ENCODE peak calls at places on chromosomes 3 and 15, in nine cellular contexts. One of them, this sample, is unnamed.

GRCh38 chr3:10744098-10744465 is 71.9 kb upstream of the SLC6A11 start:
- DNase-seq in A549: peak; percentile 26
- DNase-seq in sigmoid colon: no peak
- DNase-seq in aorta: no peak
- DNase-seq in heart left ventricle: no peak
- DNase-seq in CD4-positive, alpha-beta memory T cell: peak; percentile 5
- DNase-seq in right lobe of liver: no peak
- DNase-seq in psoas muscle: no peak
- DNase-seq in CD8-positive, alpha-beta T cell: no peak
- DNase-seq in this sample: no peak

GRCh38 chr15:90902996-90903732 is at the start of gene MAN2A2:
- DNase-seq in A549: peak; percentile 38
- DNase-seq in sigmoid colon: no peak
- DNase-seq in aorta: peak; percentile 81
- DNase-seq in heart left ventricle: peak; percentile 76
- DNase-seq in CD4-positive, alpha-beta memory T cell: peak; percentile 69
- DNase-seq in right lobe of liver: peak; percentile 95
- DNase-seq in psoas muscle: peak; percentile 88
- DNase-seq in CD8-positive, alpha-beta T cell: peak; percentile 77
- DNase-seq in this sample: peak; percentile 49

GRCh38 chr3:183265157-183265642 is 12.1 kb downstream of the B3GNT5 start:
- DNase-seq in A549: no peak
- DNase-seq in sigmoid colon: peak; percentile 68
- DNase-seq in aorta: peak; percentile 68
- DNase-seq in heart left ventricle: peak; percentile 64
- DNase-seq in CD4-positive, alpha-beta memory T cell: no peak
- DNase-seq in right lobe of liver: no peak
- DNase-seq in psoas muscle: no peak
- DNase-seq in CD8-positive, alpha-beta T cell: no peak
- DNase-seq in this sample: peak; percentile 27

GRCh38 chr15:75210867-75211266 is 9.2 kb downstream of the C15orf39 start:
- DNase-seq in A549: no peak
- DNase-seq in sigmoid colon: no peak
- DNase-seq in aorta: no peak
- DNase-seq in heart left ventricle: no peak
- DNase-seq in CD4-positive, alpha-beta memory T cell: no peak
- DNase-seq in right lobe of liver: no peak
- DNase-seq in psoas muscle: no peak
- DNase-seq in CD8-positive, alpha-beta T cell: no peak
- DNase-seq in this sample: no peak

GRCh38 chr3:169710619-169711018 is 47.1 kb upstream of the MECOM start:
- DNase-seq in A549: no peak
- DNase-seq in sigmoid colon: no peak
- DNase-seq in aorta: no peak
- DNase-seq in heart left ventricle: no peak
- DNase-seq in CD4-positive, alpha-beta memory T cell: no peak
- DNase-seq in right lobe of liver: no peak
- DNase-seq in psoas muscle: no peak
- DNase-seq in CD8-positive, alpha-beta T cell: no peak
- DNase-seq in this sample: no peak

GRCh38 chr3:37556789-37557301 is 304.8 kb upstream of the CTDSPL start:
- DNase-seq in A549: no peak
- DNase-seq in sigmoid colon: no peak
- DNase-seq in aorta: peak; percentile 65
- DNase-seq in heart left ventricle: no peak
- DNase-seq in CD4-positive, alpha-beta memory T cell: no peak
- DNase-seq in right lobe of liver: no peak
- DNase-seq in psoas muscle: no peak
- DNase-seq in CD8-positive, alpha-beta T cell: no peak
- DNase-seq in this sample: no peak

GRCh38 chr3:76487446-76487845 is 552.5 kb upstream of the ROBO2 start:
- DNase-seq in A549: no peak
- DNase-seq in sigmoid colon: no peak
- DNase-seq in aorta: no peak
- DNase-seq in heart left ventricle: no peak
- DNase-seq in CD4-positive, alpha-beta memory T cell: no peak
- DNase-seq in right lobe of liver: no peak
- DNase-seq in psoas muscle: no peak
- DNase-seq in CD8-positive, alpha-beta T cell: no peak
- DNase-seq in this sample: no peak

GRCh38 chr15:39501366-39501765 is 79.5 kb upstream of the THBS1 start:
- DNase-seq in A549: no peak
- DNase-seq in sigmoid colon: no peak
- DNase-seq in aorta: no peak
- DNase-seq in heart left ventricle: no peak
- DNase-seq in CD4-positive, alpha-beta memory T cell: no peak
- DNase-seq in right lobe of liver: no peak
- DNase-seq in psoas muscle: no peak
- DNase-seq in CD8-positive, alpha-beta T cell: no peak
- DNase-seq in this sample: no peak

GRCh38 chr3:17808994-17809393 is 66.6 kb upstream of the TBC1D5 start:
- DNase-seq in A549: no peak
- DNase-seq in sigmoid colon: no peak
- DNase-seq in aorta: no peak
- DNase-seq in heart left ventricle: no peak
- DNase-seq in CD4-positive, alpha-beta memory T cell: no peak
- DNase-seq in right lobe of liver: no peak
- DNase-seq in psoas muscle: no peak
- DNase-seq in CD8-positive, alpha-beta T cell: no peak
- DNase-seq in this sample: no peak

GRCh38 chr15:92608866-92609700 is 46.5 kb downstream of the FAM174B start:
- DNase-seq in A549: no peak
- DNase-seq in sigmoid colon: peak; percentile 36
- DNase-seq in aorta: no peak
- DNase-seq in heart left ventricle: no peak
- DNase-seq in CD4-positive, alpha-beta memory T cell: no peak
- DNase-seq in right lobe of liver: no peak
- DNase-seq in psoas muscle: no peak
- DNase-seq in CD8-positive, alpha-beta T cell: no peak
- DNase-seq in this sample: no peak
- H3K4me1 ChIP-seq in A549: no peaks in the 10 kb centered on the region
- H3K4me1 ChIP-seq in sigmoid colon: peaks cover 5% of the 10 kb centered on the region
- H3K4me1 ChIP-seq in aorta: no peaks in the 10 kb centered on the region
- H3K4me1 ChIP-seq in heart left ventricle: no peaks in the 10 kb centered on the region
- H3K4me1 ChIP-seq in CD4-positive, alpha-beta memory T cell: no peaks in the 10 kb centered on the region
- H3K4me1 ChIP-seq in right lobe of liver: no peaks in the 10 kb centered on the region
- H3K4me1 ChIP-seq in psoas muscle: no peaks in the 10 kb centered on the region
- H3K4me1 ChIP-seq in CD8-positive, alpha-beta T cell: no peaks in the 10 kb centered on the region
- H3K4me1 ChIP-seq in this sample: no peaks in the 10 kb centered on the region

GRCh38 chr15:25250011-25250596 is 188.7 kb downstream of the UBE3A start:
- DNase-seq in A549: no peak
- DNase-seq in sigmoid colon: peak; percentile 41
- DNase-seq in aorta: peak; percentile 29
- DNase-seq in heart left ventricle: no peak
- DNase-seq in CD4-positive, alpha-beta memory T cell: no peak
- DNase-seq in right lobe of liver: no peak
- DNase-seq in psoas muscle: no peak
- DNase-seq in CD8-positive, alpha-beta T cell: peak; percentile 17
- DNase-seq in this sample: peak; percentile 4

GRCh38 chr15:25251700-25252390 is 187.0 kb downstream of the UBE3A start:
- DNase-seq in A549: no peak
- DNase-seq in sigmoid colon: peak; percentile 35
- DNase-seq in aorta: peak; percentile 28
- DNase-seq in heart left ventricle: no peak
- DNase-seq in CD4-positive, alpha-beta memory T cell: no peak
- DNase-seq in right lobe of liver: peak; percentile 24
- DNase-seq in psoas muscle: peak; percentile 42
- DNase-seq in CD8-positive, alpha-beta T cell: peak; percentile 25
- DNase-seq in this sample: peak; percentile 6

GRCh38 chr15:25248583-25249235 is 190.1 kb downstream of the UBE3A start:
- DNase-seq in A549: no peak
- DNase-seq in sigmoid colon: peak; percentile 59
- DNase-seq in aorta: peak; percentile 24
- DNase-seq in heart left ventricle: no peak
- DNase-seq in CD4-positive, alpha-beta memory T cell: no peak
- DNase-seq in right lobe of liver: peak; percentile 33
- DNase-seq in psoas muscle: peak; percentile 31
- DNase-seq in CD8-positive, alpha-beta T cell: peak; percentile 36
- DNase-seq in this sample: peak; percentile 5

GRCh38 chr15:25249236-25250010 is 189.4 kb downstream of the UBE3A start:
- DNase-seq in A549: no peak
- DNase-seq in sigmoid colon: no peak
- DNase-seq in aorta: peak; percentile 24
- DNase-seq in heart left ventricle: no peak
- DNase-seq in CD4-positive, alpha-beta memory T cell: no peak
- DNase-seq in right lobe of liver: no peak
- DNase-seq in psoas muscle: peak; percentile 29
- DNase-seq in CD8-positive, alpha-beta T cell: no peak
- DNase-seq in this sample: peak; percentile 5

DNA sequence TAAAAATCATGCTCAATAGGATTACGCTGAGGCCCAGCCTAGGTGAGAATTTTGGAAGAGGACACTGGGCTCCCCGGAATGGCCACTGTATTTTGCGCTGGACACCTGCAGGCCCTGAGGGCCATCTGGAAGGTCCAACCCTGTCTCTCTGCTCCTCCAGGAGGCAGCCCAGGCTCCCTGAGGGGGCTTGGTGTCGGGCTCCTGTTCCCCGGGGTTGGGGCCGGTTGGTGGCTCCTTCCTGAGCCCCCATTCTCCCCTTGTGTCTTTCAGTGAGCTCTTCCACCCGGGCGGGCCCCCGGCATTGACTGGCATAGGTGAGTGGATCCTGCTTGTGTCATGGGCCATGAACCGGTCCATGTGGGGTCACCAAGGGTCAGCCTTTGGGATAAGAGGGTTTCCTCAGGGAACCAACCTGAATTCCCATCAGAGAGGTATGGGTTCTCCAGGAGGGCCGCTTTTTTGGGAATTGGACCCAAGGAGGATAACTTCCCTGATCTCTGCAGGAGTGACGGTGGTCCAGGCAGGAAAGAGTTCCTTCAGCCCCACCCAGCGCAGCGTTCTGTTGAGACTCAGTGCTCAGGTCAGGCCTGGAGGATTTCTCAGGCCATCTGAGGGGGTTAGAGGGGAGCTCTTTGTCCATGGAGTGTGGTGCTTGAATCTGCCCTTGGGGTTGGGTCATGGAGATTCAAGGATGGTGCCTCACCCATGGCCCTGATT is 187.8 kb downstream of the UBE3A start:
- DNase-seq in A549: no peak
- DNase-seq in sigmoid colon: peak; percentile 50
- DNase-seq in aorta: peak; percentile 30
- DNase-seq in heart left ventricle: no peak
- DNase-seq in CD4-positive, alpha-beta memory T cell: no peak
- DNase-seq in right lobe of liver: peak; percentile 37
- DNase-seq in psoas muscle: peak; percentile 34
- DNase-seq in CD8-positive, alpha-beta T cell: peak; percentile 38
- DNase-seq in this sample: no peak
- H3K9me3 ChIP-seq in A549: no peaks in the 10 kb centered on the region
- H3K9me3 ChIP-seq in sigmoid colon: peaks cover 4% of the 10 kb centered on the region
- H3K9me3 ChIP-seq in aorta: peaks cover 9% of the 10 kb centered on the region
- H3K9me3 ChIP-seq in heart left ventricle: peaks cover 31% of the 10 kb centered on the region
- H3K9me3 ChIP-seq in CD4-positive, alpha-beta memory T cell: no peaks in the 10 kb centered on the region
- H3K9me3 ChIP-seq in right lobe of liver: no peaks in the 10 kb centered on the region
- H3K9me3 ChIP-seq in psoas muscle: peaks cover 9% of the 10 kb centered on the region
- H3K9me3 ChIP-seq in CD8-positive, alpha-beta T cell: no peaks in the 10 kb centered on the region
- H3K9me3 ChIP-seq in this sample: peaks cover 2% of the 10 kb centered on the region

GRCh38 chr15:50425219-50425618 is 1.0 kb downstream of the USP8 start:
- DNase-seq in A549: no peak
- DNase-seq in sigmoid colon: no peak
- DNase-seq in aorta: no peak
- DNase-seq in heart left ventricle: no peak
- DNase-seq in CD4-positive, alpha-beta memory T cell: no peak
- DNase-seq in right lobe of liver: no peak
- DNase-seq in psoas muscle: no peak
- DNase-seq in CD8-positive, alpha-beta T cell: no peak
- DNase-seq in this sample: no peak
- H3K4me3 ChIP-seq in A549: peak overlapping the region; percentile 63
- H3K4me3 ChIP-seq in sigmoid colon: peak overlapping the region; percentile 76
- H3K4me3 ChIP-seq in aorta: peak overlapping the region; percentile 72
- H3K4me3 ChIP-seq in heart left ventricle: peak overlapping the region; percentile 95
- H3K4me3 ChIP-seq in CD4-positive, alpha-beta memory T cell: peak overlapping the region; percentile 99
- H3K4me3 ChIP-seq in right lobe of liver: peak overlapping the region; percentile 89
- H3K4me3 ChIP-seq in psoas muscle: peak overlapping the region; percentile 92
- H3K4me3 ChIP-seq in CD8-positive, alpha-beta T cell: peak overlapping the region; percentile 84
- H3K4me3 ChIP-seq in this sample: peak overlapping the region; percentile 69

GRCh38 chr3:46110701-46111493 is 83.6 kb upstream of the XCR1 start:
- DNase-seq in A549: peak; percentile 42
- DNase-seq in sigmoid colon: no peak
- DNase-seq in aorta: peak; percentile 70
- DNase-seq in heart left ventricle: no peak
- DNase-seq in CD4-positive, alpha-beta memory T cell: no peak
- DNase-seq in right lobe of liver: no peak
- DNase-seq in psoas muscle: no peak
- DNase-seq in CD8-positive, alpha-beta T cell: no peak
- DNase-seq in this sample: no peak
- H3K4me1 ChIP-seq in A549: peaks cover 35% of the 10 kb centered on the region
- H3K4me1 ChIP-seq in sigmoid colon: no peaks in the 10 kb centered on the region
- H3K4me1 ChIP-seq in aorta: no peaks in the 10 kb centered on the region
- H3K4me1 ChIP-seq in heart left ventricle: no peaks in the 10 kb centered on the region
- H3K4me1 ChIP-seq in CD4-positive, alpha-beta memory T cell: peaks cover 24% of the 10 kb centered on the region
- H3K4me1 ChIP-seq in right lobe of liver: no peaks in the 10 kb centered on the region
- H3K4me1 ChIP-seq in psoas muscle: peaks cover 9% of the 10 kb centered on the region
- H3K4me1 ChIP-seq in CD8-positive, alpha-beta T cell: peaks cover 27% of the 10 kb centered on the region
- H3K4me1 ChIP-seq in this sample: no peaks in the 10 kb centered on the region

GRCh38 chr15:20356444-20357138 is 185.0 kb downstream of the GOLGA6L6 start:
- DNase-seq in A549: peak; percentile 77
- DNase-seq in sigmoid colon: peak; percentile 69
- DNase-seq in aorta: peak; percentile 54
- DNase-seq in heart left ventricle: peak; percentile 69
- DNase-seq in CD4-positive, alpha-beta memory T cell: peak; percentile 87
- DNase-seq in right lobe of liver: peak; percentile 81
- DNase-seq in psoas muscle: peak; percentile 71
- DNase-seq in CD8-positive, alpha-beta T cell: peak; percentile 93
- DNase-seq in this sample: peak; percentile 15
- H3K9me3 ChIP-seq in A549: peaks cover 9% of the 10 kb centered on the region
- H3K9me3 ChIP-seq in sigmoid colon: no peaks in the 10 kb centered on the region
- H3K9me3 ChIP-seq in aorta: peaks cover 2% of the 10 kb centered on the region
- H3K9me3 ChIP-seq in heart left ventricle: no peaks in the 10 kb centered on the region
- H3K9me3 ChIP-seq in CD4-positive, alpha-beta memory T cell: no peaks in the 10 kb centered on the region
- H3K9me3 ChIP-seq in right lobe of liver: no peaks in the 10 kb centered on the region
- H3K9me3 ChIP-seq in psoas muscle: no peaks in the 10 kb centered on the region
- H3K9me3 ChIP-seq in CD8-positive, alpha-beta T cell: no peaks in the 10 kb centered on the region
- H3K9me3 ChIP-seq in this sample: no peaks in the 10 kb centered on the region